ENCODE peak calls at places on chromosomes 2 and 18, in seven cellular contexts. V is A549, U is uterus, P is Peyer's patch, C is breast epithelium, R is IMR-90, E is H1. S is an unnamed sample.
A peak's percentile ranks its signal among the peaks of the same experiment; 100 is the strongest.

GRCh38 chr2:145220496-145220895 is 700.6 kb upstream of the ZEB2 start:
- DNase-seq in C (no peak), V (no peak), E (no peak), P (no peak), R (no peak), U (no peak), S (no peak)

GRCh38 chr2:233059797-233060499 is at the start of gene INPP5D:
- DNase-seq in V (no peak), C (no peak), R (no peak), P (no peak), E (no peak), U (no peak), S (peak; percentile 80)

GRCh38 chr2:192700934-192701333 is 506.2 kb upstream of the TMEFF2 start:
- DNase-seq in R (no peak), P (no peak), V (no peak), E (no peak), C (no peak), U (no peak), S (no peak)

GRCh38 chr2:163407296-163407695 is 328.5 kb downstream of the FIGN start:
- DNase-seq in C (no peak), V (no peak), E (no peak), R (peak; percentile 18), U (no peak), P (no peak), S (no peak)

GRCh38 chr18:62878305-62878704 is 163.0 kb downstream of the PHLPP1 start:
- DNase-seq in P (no peak), V (no peak), C (no peak), U (no peak), R (no peak), E (no peak), S (no peak)

GRCh38 chr2:15177103-15177502 is 384.0 kb downstream of the NBAS start:
- DNase-seq in R (peak; percentile 63), C (no peak), V (no peak), P (no peak), U (no peak), E (no peak), S (no peak)

GRCh38 chr18:37674570-37674969 is 109.0 kb upstream of the CELF4 start:
- DNase-seq in E (no peak), U (no peak), V (no peak), P (no peak), R (no peak), C (no peak), S (no peak)

GRCh38 chr2:217742837-217743236 is 260.0 kb downstream of the TNS1 start:
- DNase-seq in U (no peak), E (no peak), P (no peak), R (no peak), V (no peak), C (no peak), S (no peak)

GRCh38 chr2:127074358-127074757 is 32.6 kb downstream of the BIN1 start:
- DNase-seq in V (no peak), C (no peak), P (no peak), E (no peak), R (no peak), U (no peak), S (no peak)

GRCh38 chr18:23926590-23926989 is 88.0 kb upstream of the TTC39C start:
- DNase-seq in V (no peak), C (no peak), U (no peak), P (no peak), E (no peak), R (no peak), S (no peak)

GRCh38 chr2:195818521-195818920 is 161.5 kb downstream of the SLC39A10 start:
- DNase-seq in E (no peak), C (no peak), U (no peak), P (no peak), V (no peak), R (peak; percentile 90), S (no peak)

GRCh38 chr2:17646096-17646554 is 105.6 kb downstream of the VSNL1 start:
- DNase-seq in V (peak; percentile 41), P (no peak), C (peak; percentile 35), E (no peak), U (peak; percentile 47), R (peak; percentile 88), S (no peak)

DNA sequence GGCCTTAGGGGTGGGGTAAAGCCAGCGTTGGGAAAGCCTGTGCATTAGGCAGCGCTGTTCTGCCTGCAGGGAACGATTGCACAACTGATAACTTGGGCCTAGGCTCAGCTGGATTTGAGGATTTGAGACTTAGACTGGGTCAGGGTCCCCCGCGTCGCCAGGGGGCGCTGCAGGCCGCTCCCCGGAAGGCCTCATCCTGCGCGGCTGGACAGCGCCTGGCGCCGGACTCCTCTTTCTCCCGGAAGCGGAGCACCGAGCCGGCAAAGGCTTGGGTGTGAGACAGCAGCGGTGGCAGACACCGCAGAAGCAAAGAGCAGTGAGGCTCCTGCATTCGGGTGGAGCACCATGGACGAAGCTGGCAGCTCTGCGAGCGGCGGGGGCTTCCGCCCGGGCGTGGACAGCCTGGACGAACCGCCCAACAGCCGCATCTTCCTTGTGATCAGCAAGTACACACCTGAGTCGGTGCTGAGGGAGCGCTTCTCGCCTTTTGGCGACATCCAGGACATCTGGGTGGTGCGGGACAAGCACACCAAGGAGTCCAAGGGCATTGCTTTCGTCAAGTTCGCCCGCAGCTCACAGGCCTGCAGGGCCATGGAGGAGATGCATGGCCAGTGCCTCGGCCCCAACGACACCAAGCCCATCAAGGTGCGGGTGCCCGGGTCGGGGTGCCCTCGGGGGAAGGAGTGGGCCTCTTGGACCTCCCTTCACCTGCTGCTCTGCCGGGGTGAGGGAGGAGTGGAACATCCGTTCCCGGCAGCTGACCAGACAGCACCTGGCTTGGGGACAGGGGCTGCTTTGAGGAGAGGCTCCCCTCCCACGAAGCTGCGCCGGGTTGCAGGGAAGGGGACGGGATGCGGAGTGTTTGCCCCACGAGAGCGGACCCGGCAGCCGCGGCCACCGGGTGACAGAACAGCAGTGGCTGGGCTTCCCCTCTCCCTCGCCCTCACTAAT is at the start of gene RBM45:
- DNase-seq in C (peak; percentile 79), U (peak; percentile 92), E (peak; percentile 87), V (peak; percentile 87), R (peak; percentile 89), P (peak; percentile 94), S (peak; percentile 95)
- TF ChIP-seq POLR2A in C (no peak), U (peak; percentile 46), E (no peak), V (peak; percentile 94), R (peak; percentile 65), P (peak; percentile 73), S (no peak)

DNA sequence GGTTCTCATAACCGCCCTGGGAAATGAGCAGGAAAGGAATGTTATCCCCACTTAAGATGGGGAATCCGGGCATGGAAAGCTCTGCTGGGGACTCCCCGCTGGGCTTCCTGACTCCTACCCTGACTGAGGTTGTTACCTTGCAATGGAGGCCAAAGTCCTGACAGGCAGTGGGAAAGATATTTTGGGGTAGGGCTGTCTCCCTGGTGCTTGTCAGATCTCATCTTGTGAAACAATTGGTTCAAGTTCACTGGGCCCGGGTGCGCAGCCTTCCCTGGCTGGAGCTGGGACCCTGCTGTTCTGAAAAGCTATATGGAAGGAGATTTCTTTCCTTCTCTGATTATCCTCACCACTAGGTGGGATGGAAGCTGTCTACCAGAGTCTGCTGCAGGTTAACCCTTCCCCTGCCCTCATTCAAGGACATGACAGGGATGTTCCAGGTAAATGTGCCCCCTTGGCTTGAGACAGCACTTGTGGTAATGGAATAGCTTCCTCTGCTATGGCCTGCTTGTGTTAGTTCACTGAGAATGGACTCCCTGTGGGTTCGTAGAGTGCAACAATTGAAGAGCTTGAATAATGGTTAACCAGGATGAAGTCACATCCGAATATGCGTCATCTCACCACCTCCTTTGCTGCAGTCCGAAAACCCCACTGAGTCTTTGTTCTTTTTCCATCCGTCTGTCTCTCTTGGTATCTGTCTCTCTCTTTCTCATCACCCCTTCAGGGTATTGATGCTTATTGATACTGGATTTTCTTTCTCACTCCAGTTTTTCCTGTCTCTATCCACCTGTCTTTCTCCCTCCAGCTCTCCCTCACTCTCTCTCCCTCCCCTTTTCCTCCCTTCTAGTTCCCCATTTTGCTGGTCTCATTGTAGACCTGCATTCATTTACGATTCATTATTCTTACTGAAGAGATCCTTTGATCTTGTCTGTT is 67.8 kb upstream of the EPAS1 start:
- DNase-seq in V (peak; percentile 53), E (peak; percentile 50), C (no peak), U (no peak), P (no peak), R (peak; percentile 20), S (no peak)
- H3K27ac ChIP-seq in V (peak overlapping the region; percentile 95), E (peak overlapping the region; percentile 6), C (no peak overlapping the region), U (no peak overlapping the region), P (no peak overlapping the region), R (no peak overlapping the region), S (no peak overlapping the region)

GRCh38 chr2:219350938-219351280 is 18.4 kb upstream of the RESP18 start:
- DNase-seq in U (no peak), P (no peak), V (no peak), R (peak; percentile 38), C (no peak), E (no peak), S (peak; percentile 50)

GRCh38 chr2:219353129-219353528 is 20.6 kb upstream of the RESP18 start:
- DNase-seq in P (no peak), V (no peak), R (no peak), C (no peak), E (no peak), U (no peak), S (no peak)

GRCh38 chr2:219354582-219354981 is 22.0 kb upstream of the RESP18 start:
- DNase-seq in R (no peak), C (no peak), U (no peak), V (no peak), E (no peak), P (no peak), S (peak; percentile 49)

GRCh38 chr2:219350215-219350937 is 17.8 kb upstream of the RESP18 start:
- DNase-seq in U (no peak), V (no peak), C (no peak), E (no peak), R (peak; percentile 71), P (no peak), S (peak; percentile 53)

GRCh38 chr2:219352448-219353023 is 20.0 kb upstream of the RESP18 start:
- DNase-seq in C (no peak), E (peak; percentile 43), R (peak; percentile 53), P (no peak), V (peak; percentile 68), U (no peak), S (peak; percentile 80)
- TF ChIP-seq POLR2A in C (no peak), E (no peak), R (no peak), P (no peak), V (no peak), U (no peak), S (no peak)

GRCh38 chr2:105038383-105039061 is 653 bp downstream of the MRPS9 start:
- DNase-seq in R (peak; percentile 1), U (no peak), V (peak; percentile 2), P (no peak), C (no peak), E (no peak), S (no peak)
- H3K27ac ChIP-seq in R (peak overlapping the region; percentile 78), U (peak overlapping the region; percentile 89), V (peak overlapping the region; percentile 89), P (peak overlapping the region; percentile 63), C (peak overlapping the region; percentile 80), E (peak overlapping the region; percentile 88), S (peak overlapping the region; percentile 73)

DNA sequence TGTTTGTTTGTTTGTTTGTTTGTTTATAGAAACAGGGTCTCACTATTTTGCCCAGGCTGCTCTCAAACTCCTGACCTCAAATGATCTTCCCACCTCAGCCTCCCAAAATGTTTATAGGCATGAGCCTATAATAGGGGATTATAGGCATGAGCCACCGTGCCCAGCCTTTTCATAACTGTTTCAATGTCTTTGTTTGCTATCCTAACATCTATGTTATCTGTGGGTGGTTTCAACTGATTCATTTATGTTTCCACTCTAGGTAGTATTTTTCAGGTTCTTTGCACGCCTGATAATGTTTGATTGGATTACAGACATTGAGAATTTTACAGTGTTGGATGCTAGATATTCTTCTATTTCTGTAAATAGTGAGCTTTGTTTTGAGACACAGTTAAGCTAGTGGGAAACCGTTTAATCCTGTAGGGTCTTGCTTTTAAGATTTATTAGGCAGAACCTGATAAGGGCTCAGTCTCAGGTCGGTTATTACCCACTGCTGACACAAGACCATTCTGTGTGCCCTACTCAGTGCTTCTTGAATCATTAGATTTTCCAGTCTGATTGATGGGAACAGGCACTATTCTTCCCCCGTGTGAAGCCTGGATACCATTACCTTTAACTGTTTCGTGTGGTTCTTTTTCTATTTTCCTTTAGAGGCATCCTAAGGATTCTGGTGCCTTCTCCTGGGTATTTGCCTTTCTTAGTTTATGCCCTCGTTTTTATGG is 76.5 kb upstream of the TMEM87B start:
- DNase-seq in E (no peak), C (no peak), U (no peak), P (no peak), V (no peak), R (no peak), S (no peak)
- TF ChIP-seq POLR2A in E (no peak), C (no peak), U (no peak), P (no peak), V (no peak), R (no peak), S (no peak)

S was measured in suprapubic skin.